ENCODE peak calls at places on chromosomes 5 and 9, in seven cellular contexts. B is breast epithelium; X is DMS79; J is activated CD4-positive, alpha-beta T cell treated with anti-CD3 and anti-CD28 coated beads, Interleukin-2, amount 50 U/mL, for 1 hour; N is GM12865; A is activated CD8-positive, alpha-beta T cell treated with anti-CD3 and anti-CD28 coated beads, Interleukin-2, amount 10 ng/mL, durations not matched to agents 7 days and 5 days; Q is stimulated activated CD4-positive, alpha-beta T cell treated with anti-CD3 and anti-CD28 coated beads, TNF-alpha, amount 100 ng/mL, for 4 hours. F is an unnamed sample.
A peak's percentile ranks its signal among the peaks of the same experiment; 100 is the strongest.

GRCh38 chr5:66143473-66144073 is 527 bp upstream of the SREK1 start:
- DNase-seq in N (no peak), Q (no peak), X (no peak), A (no peak), J (no peak), B (no peak), F (peak; percentile 52)

GRCh38 chr9:109843651-109844050 is 63.7 kb downstream of the PALM2AKAP2 start:
- DNase-seq in A (no peak), N (no peak), B (peak; percentile 63), X (no peak), Q (no peak), J (no peak), F (no peak)

GRCh38 chr9:125805057-125805456 is 57.9 kb downstream of the PBX3 start:
- DNase-seq in J (no peak), X (no peak), Q (no peak), A (no peak), B (no peak), N (no peak), F (no peak)

GRCh38 chr9:74095925-74096324 is 401.2 kb upstream of the RORB start:
- DNase-seq in N (no peak), B (no peak), A (no peak), Q (no peak), J (no peak), X (no peak), F (no peak)

GRCh38 chr5:172854958-172855357 is 20.9 kb downstream of the ERGIC1 start:
- DNase-seq in B (no peak), J (no peak), A (no peak), Q (no peak), N (no peak), X (no peak), F (no peak)

GRCh38 chr5:36928947-36929346 is 52.4 kb downstream of the NIPBL start:
- DNase-seq in B (no peak), X (no peak), J (no peak), A (no peak), N (no peak), Q (no peak), F (no peak)

GRCh38 chr5:151896041-151896691 is 28.5 kb downstream of the GLRA1 start:
- DNase-seq in X (peak; percentile 68), Q (no peak), J (no peak), A (no peak), N (no peak), B (no peak), F (no peak)

GRCh38 chr9:3467593-3468219 is 58.1 kb downstream of the RFX3 start:
- DNase-seq in X (no peak), N (peak; percentile 83), Q (peak; percentile 45), A (peak; percentile 72), J (peak; percentile 57), B (no peak), F (peak; percentile 12)

GRCh38 chr5:123371575-123372179 is 51.5 kb downstream of the CEP120 start:
- DNase-seq in Q (no peak), B (no peak), N (peak; percentile 10), A (no peak), X (no peak), J (peak; percentile 18), F (peak; percentile 46)

GRCh38 chr5:134018154-134018985 is 13.6 kb upstream of the VDAC1 start:
- DNase-seq in N (no peak), Q (no peak), A (no peak), X (no peak), B (no peak), J (no peak), F (no peak)

GRCh38 chr5:91938441-91938840 is 555.3 kb upstream of the ARRDC3 start:
- DNase-seq in B (no peak), A (no peak), N (no peak), Q (no peak), X (no peak), J (no peak), F (no peak)

GRCh38 chr5:145178667-145179523 is 656.2 kb downstream of the PRELID2 start:
- DNase-seq in B (no peak), A (no peak), J (no peak), Q (no peak), N (no peak), X (no peak), F (no peak)

GRCh38 chr5:33260098-33260497 is 180.7 kb upstream of the TARS1 start:
- DNase-seq in A (no peak), B (no peak), N (no peak), J (no peak), Q (no peak), X (no peak), F (no peak)

GRCh38 chr9:128723352-128723865 is 518 bp downstream of the ZDHHC12 start:
- DNase-seq in J (no peak), A (no peak), B (no peak), X (no peak), N (no peak), Q (no peak), F (peak; percentile 41)

GRCh38 chr5:93092349-93093105 is 488.5 kb downstream of the NR2F1-AS1 start:
- DNase-seq in X (no peak), B (no peak), J (no peak), A (no peak), N (no peak), Q (no peak), F (no peak)

GRCh38 chr5:368162-369084 is 46.9 kb downstream of the AHRR start:
- DNase-seq in B (peak; percentile 10), Q (no peak), J (no peak), N (peak; percentile 90), X (no peak), A (peak; percentile 36), F (no peak)

GRCh38 chr5:119951330-119951934 is 322.1 kb downstream of the FAM170A start:
- DNase-seq in Q (no peak), N (no peak), A (no peak), J (no peak), B (no peak), X (no peak), F (no peak)

GRCh38 chr9:86766912-86767311 is 180.4 kb downstream of the GAS1 start:
- DNase-seq in Q (no peak), N (no peak), B (peak; percentile 93), A (no peak), X (no peak), J (no peak), F (no peak)

GRCh38 chr5:14775857-14776256 is 95.7 kb downstream of the ANKH start:
- DNase-seq in B (no peak), A (no peak), Q (no peak), X (no peak), N (no peak), J (no peak), F (no peak)

GRCh38 chr5:7638456-7638855 is 212.5 kb downstream of the CFAP90 start:
- DNase-seq in Q (no peak), J (no peak), X (no peak), B (no peak), A (no peak), N (no peak), F (no peak)

GRCh38 chr5:103674321-103674720 is 111.7 kb upstream of the NUDT12 start:
- DNase-seq in B (no peak), N (no peak), X (no peak), J (no peak), Q (no peak), A (no peak), F (no peak)

F was measured in K562.